ENCODE peak calls at places on chromosomes 11 and 22, in six cellular contexts. O is HFF-Myc, H is heart right ventricle, F is right lobe of liver, K is neural crest cell, V is GM12865. U is an unnamed sample.

GRCh38 chr11:124801014-124801413 is 808 bp upstream of the MSANTD2 start:
- DNase-seq in V (no peak), K (no peak), H (no peak), O (no peak), F (no peak), U (peak; percentile 12)

GRCh38 chr11:110311783-110312578 is 15.6 kb upstream of the RDX start:
- DNase-seq in V (peak; percentile 42), O (no peak), H (no peak), K (no peak), F (no peak), U (no peak)

GRCh38 chr11:2780850-2781412 is 81.1 kb upstream of the KCNQ1OT1 start:
- DNase-seq in H (peak; percentile 1), V (no peak), F (no peak), K (peak; percentile 0), O (no peak), U (no peak)

GRCh38 chr11:94767292-94767690 is 865 bp upstream of the AMOTL1 start:
- DNase-seq in F (no peak), H (no peak), O (no peak), K (no peak), V (no peak), U (no peak)

GRCh38 chr11:100498780-100499179 is 188.3 kb upstream of the ARHGAP42 start:
- DNase-seq in V (no peak), O (no peak), H (no peak), F (no peak), K (no peak), U (no peak)

GRCh38 chr22:41636467-41636866 is 15.4 kb downstream of the XRCC6 start:
- DNase-seq in H (peak; percentile 38), O (no peak), K (no peak), V (no peak), F (peak; percentile 32), U (no peak)

GRCh38 chr11:17548444-17548843 is 1.4 kb downstream of the OTOG start:
- DNase-seq in H (no peak), O (no peak), F (no peak), K (no peak), V (no peak), U (no peak)

GRCh38 chr11:96714689-96715088 is 324.9 kb downstream of the JRKL start:
- DNase-seq in H (no peak), K (no peak), O (no peak), V (no peak), F (no peak), U (no peak)

GRCh38 chr11:28146123-28146751 is 38.0 kb downstream of the METTL15 start:
- DNase-seq in K (no peak), F (no peak), O (peak; percentile 68), H (no peak), V (no peak), U (no peak)

GRCh38 chr11:77776455-77776854 is 44.1 kb downstream of the RSF1 start:
- DNase-seq in V (peak; percentile 27), H (no peak), K (no peak), O (no peak), F (no peak), U (no peak)

GRCh38 chr22:48717883-48718817 is 1109.5 kb downstream of the BRD1 start:
- DNase-seq in O (no peak), K (no peak), V (no peak), H (no peak), F (no peak), U (no peak)

GRCh38 chr22:48721394-48721666 is 1106.3 kb downstream of the BRD1 start:
- DNase-seq in K (no peak), V (no peak), H (no peak), O (no peak), F (no peak), U (no peak)

GRCh38 chr22:48718818-48719500 is 1108.7 kb downstream of the BRD1 start:
- DNase-seq in F (no peak), H (no peak), O (no peak), K (no peak), V (no peak), U (no peak)

GRCh38 chr22:48720662-48721393 is 1106.8 kb downstream of the BRD1 start:
- DNase-seq in F (no peak), V (no peak), K (no peak), O (no peak), H (no peak), U (no peak)

GRCh38 chr22:48719978-48720661 is 1107.6 kb downstream of the BRD1 start:
- DNase-seq in K (no peak), V (no peak), H (no peak), F (no peak), O (no peak), U (no peak)
- TF ChIP-seq CTCF in K (peak; percentile 54), V (no peak), H (no peak), F (no peak), O (no peak), U (no peak)

DNA sequence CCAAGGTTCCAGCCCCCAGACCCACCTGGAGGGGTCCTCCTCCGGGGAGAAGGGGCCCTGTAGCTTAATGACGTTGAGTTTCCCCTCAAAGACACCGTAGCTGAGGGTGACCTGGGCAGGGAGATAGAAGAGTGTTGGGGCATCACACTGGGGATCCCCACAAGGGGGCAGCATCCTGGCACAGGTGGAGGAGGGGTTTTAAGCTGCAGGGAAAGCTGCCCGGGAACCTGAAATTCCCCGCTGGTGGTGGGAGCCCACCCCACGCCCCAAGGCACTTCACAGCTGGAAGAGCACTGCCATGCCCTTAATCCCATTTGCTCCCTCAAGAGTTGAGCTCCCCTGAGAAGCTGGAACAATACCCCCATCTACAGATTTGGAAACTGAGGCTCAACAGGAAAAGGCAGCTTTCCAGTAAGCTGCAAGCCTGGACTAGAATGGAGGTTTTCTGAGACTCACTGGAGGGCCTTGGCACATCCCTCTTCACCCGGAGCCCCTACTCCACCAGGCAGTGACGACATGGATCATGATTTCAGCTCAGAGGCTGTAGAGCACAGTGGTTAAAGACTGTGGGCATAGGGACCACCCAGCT is 13.7 kb downstream of the MFNG start:
- DNase-seq in H (no peak), K (peak; percentile 35), V (peak; percentile 44), F (no peak), O (no peak), U (peak; percentile 55)
- TF ChIP-seq CTCF in H (peak; percentile 22), K (peak; percentile 60), V (peak; percentile 59), F (peak; percentile 43), O (peak; percentile 79), U (peak; percentile 38)

DNA sequence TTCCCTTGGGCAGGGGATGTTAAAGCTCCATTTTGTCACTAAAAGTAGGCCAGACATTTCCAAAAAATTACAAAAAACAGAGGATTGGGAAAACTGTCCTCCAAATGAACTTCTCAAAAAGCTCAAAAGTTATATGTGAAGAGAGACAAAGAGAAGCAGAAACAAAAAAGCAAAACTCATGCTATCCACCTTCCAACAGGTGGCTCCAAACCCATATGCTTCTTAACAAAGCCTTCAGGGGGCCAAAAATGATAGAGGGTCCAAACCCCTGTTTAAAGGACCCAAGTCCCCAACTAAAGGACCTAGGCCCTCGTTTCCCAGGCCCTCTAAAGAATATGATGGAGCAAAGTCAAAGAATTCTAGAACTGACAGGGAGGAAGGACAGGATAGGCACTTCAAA is 146.7 kb downstream of the AASDHPPT start:
- DNase-seq in K (no peak), V (no peak), F (no peak), O (no peak), H (no peak), U (no peak)
- TF ChIP-seq CTCF in K (no peak), V (no peak), F (no peak), O (no peak), H (no peak), U (no peak)

DNA sequence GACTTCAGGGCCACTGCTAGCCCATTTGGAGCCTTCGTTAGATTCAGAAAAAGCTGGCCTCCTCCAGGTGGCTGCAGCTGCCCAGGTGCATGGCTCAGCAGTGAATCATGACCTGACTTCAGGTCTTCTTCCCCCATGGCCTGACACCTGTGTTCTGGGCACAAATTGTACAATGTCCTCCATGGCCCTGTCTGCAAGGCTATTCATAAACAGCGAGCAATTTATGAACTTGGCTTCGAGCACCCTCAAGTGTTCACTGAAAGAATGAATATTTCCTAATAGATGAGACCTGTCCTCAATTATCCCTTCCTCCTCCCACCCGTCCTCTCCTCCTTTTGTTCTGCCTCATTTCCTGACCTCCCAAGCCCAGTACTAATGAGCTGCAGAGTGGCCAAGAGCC is 12.2 kb upstream of the VPS37C start:
- DNase-seq in H (no peak), V (peak; percentile 49), F (no peak), O (no peak), K (no peak), U (no peak)
- TF ChIP-seq CTCF in H (no peak), V (peak; percentile 33), F (no peak), O (no peak), K (no peak), U (peak; percentile 20)

GRCh38 chr11:90218606-90219005 is 4.2 kb downstream of the CHORDC1 start:
- DNase-seq in H (peak; percentile 13), K (no peak), O (no peak), F (no peak), V (no peak), U (no peak)
- TF ChIP-seq CTCF in H (no peak), K (no peak), O (no peak), F (no peak), V (no peak), U (no peak)